ENCODE peak calls at places on chromosomes 1 and 21, in eight cellular contexts. One of them, this sample, is unnamed.

GRCh38 chr1:112956503-112957132 is 622 bp upstream of the SLC16A1 start:
- DNase-seq in NCI-H526: peak; percentile 76
- DNase-seq in RWPE2: no peak
- DNase-seq in GM03348: no peak
- DNase-seq in coronary artery: peak; percentile 78
- DNase-seq in T-cell: peak; percentile 24
- DNase-seq in GM20000: no peak
- DNase-seq in T-helper 9 cell: peak; percentile 16
- DNase-seq in this sample: no peak

GRCh38 chr1:15023976-15024375 is 129.6 kb upstream of the TMEM51 start:
- DNase-seq in NCI-H526: no peak
- DNase-seq in RWPE2: no peak
- DNase-seq in GM03348: no peak
- DNase-seq in coronary artery: no peak
- DNase-seq in T-cell: no peak
- DNase-seq in GM20000: no peak
- DNase-seq in T-helper 9 cell: no peak
- DNase-seq in this sample: no peak

GRCh38 chr1:34928066-34928864 is 1.2 kb downstream of the DLGAP3 start:
- DNase-seq in NCI-H526: peak; percentile 60
- DNase-seq in RWPE2: no peak
- DNase-seq in GM03348: no peak
- DNase-seq in coronary artery: no peak
- DNase-seq in T-cell: no peak
- DNase-seq in GM20000: no peak
- DNase-seq in T-helper 9 cell: no peak
- DNase-seq in this sample: no peak

GRCh38 chr1:231628207-231628876 is 1.8 kb downstream of the DISC1 start:
- DNase-seq in NCI-H526: no peak
- DNase-seq in RWPE2: no peak
- DNase-seq in GM03348: no peak
- DNase-seq in coronary artery: no peak
- DNase-seq in T-cell: no peak
- DNase-seq in GM20000: peak; percentile 17
- DNase-seq in T-helper 9 cell: peak; percentile 7
- DNase-seq in this sample: no peak

GRCh38 chr1:51768971-51769601 is 109.4 kb downstream of the NRDC start:
- DNase-seq in NCI-H526: peak; percentile 61
- DNase-seq in RWPE2: no peak
- DNase-seq in GM03348: peak; percentile 77
- DNase-seq in coronary artery: no peak
- DNase-seq in T-cell: peak; percentile 8
- DNase-seq in GM20000: peak; percentile 46
- DNase-seq in T-helper 9 cell: no peak
- DNase-seq in this sample: no peak

GRCh38 chr21:34865922-34866271 is 183.2 kb downstream of the RUNX1 start:
- DNase-seq in NCI-H526: no peak
- DNase-seq in RWPE2: no peak
- DNase-seq in GM03348: no peak
- DNase-seq in coronary artery: no peak
- DNase-seq in T-cell: no peak
- DNase-seq in GM20000: peak; percentile 62
- DNase-seq in T-helper 9 cell: no peak
- DNase-seq in this sample: no peak

GRCh38 chr21:45719177-45719802 is 75.8 kb downstream of the PCBP3 start:
- DNase-seq in NCI-H526: no peak
- DNase-seq in RWPE2: no peak
- DNase-seq in GM03348: no peak
- DNase-seq in coronary artery: no peak
- DNase-seq in T-cell: no peak
- DNase-seq in GM20000: no peak
- DNase-seq in T-helper 9 cell: no peak
- DNase-seq in this sample: no peak

GRCh38 chr1:241485554-241485992 is 34.0 kb downstream of the FH start:
- DNase-seq in NCI-H526: peak; percentile 18
- DNase-seq in RWPE2: no peak
- DNase-seq in GM03348: peak; percentile 7
- DNase-seq in coronary artery: no peak
- DNase-seq in T-cell: no peak
- DNase-seq in GM20000: peak; percentile 33
- DNase-seq in T-helper 9 cell: no peak
- DNase-seq in this sample: no peak

GRCh38 chr1:156356875-156357534 is 12.0 kb upstream of the RHBG start:
- DNase-seq in NCI-H526: peak; percentile 98
- DNase-seq in RWPE2: no peak
- DNase-seq in GM03348: peak; percentile 59
- DNase-seq in coronary artery: no peak
- DNase-seq in T-cell: peak; percentile 65
- DNase-seq in GM20000: peak; percentile 73
- DNase-seq in T-helper 9 cell: peak; percentile 39
- DNase-seq in this sample: no peak

GRCh38 chr1:24119859-24120756 is 8.2 kb upstream of the MYOM3 start:
- DNase-seq in NCI-H526: no peak
- DNase-seq in RWPE2: no peak
- DNase-seq in GM03348: peak; percentile 61
- DNase-seq in coronary artery: no peak
- DNase-seq in T-cell: no peak
- DNase-seq in GM20000: no peak
- DNase-seq in T-helper 9 cell: no peak
- DNase-seq in this sample: no peak

GRCh38 chr1:229582011-229582694 is 23.6 kb upstream of the ABCB10 start:
- DNase-seq in NCI-H526: no peak
- DNase-seq in RWPE2: no peak
- DNase-seq in GM03348: no peak
- DNase-seq in coronary artery: peak; percentile 84
- DNase-seq in T-cell: no peak
- DNase-seq in GM20000: no peak
- DNase-seq in T-helper 9 cell: no peak
- DNase-seq in this sample: no peak

GRCh38 chr1:193957556-193958095 is 771.2 kb upstream of the B3GALT2 start:
- DNase-seq in NCI-H526: no peak
- DNase-seq in RWPE2: no peak
- DNase-seq in GM03348: no peak
- DNase-seq in coronary artery: no peak
- DNase-seq in T-cell: no peak
- DNase-seq in GM20000: no peak
- DNase-seq in T-helper 9 cell: no peak
- DNase-seq in this sample: no peak

GRCh38 chr1:53066941-53067738 is 5.1 kb downstream of the PODN start:
- DNase-seq in NCI-H526: no peak
- DNase-seq in RWPE2: no peak
- DNase-seq in GM03348: no peak
- DNase-seq in coronary artery: peak; percentile 69
- DNase-seq in T-cell: no peak
- DNase-seq in GM20000: no peak
- DNase-seq in T-helper 9 cell: no peak
- DNase-seq in this sample: peak; percentile 68

GRCh38 chr1:223776075-223776814 is 63.9 kb downstream of the CAPN2 start:
- DNase-seq in NCI-H526: no peak
- DNase-seq in RWPE2: no peak
- DNase-seq in GM03348: peak; percentile 63
- DNase-seq in coronary artery: no peak
- DNase-seq in T-cell: no peak
- DNase-seq in GM20000: no peak
- DNase-seq in T-helper 9 cell: no peak
- DNase-seq in this sample: no peak

GRCh38 chr1:230149751-230150584 is 82.9 kb downstream of the GALNT2 start:
- DNase-seq in NCI-H526: no peak
- DNase-seq in RWPE2: no peak
- DNase-seq in GM03348: no peak
- DNase-seq in coronary artery: no peak
- DNase-seq in T-cell: no peak
- DNase-seq in GM20000: peak; percentile 57
- DNase-seq in T-helper 9 cell: no peak
- DNase-seq in this sample: no peak

GRCh38 chr1:12177999-12178441 is 11.2 kb downstream of the TNFRSF1B start:
- DNase-seq in NCI-H526: no peak
- DNase-seq in RWPE2: no peak
- DNase-seq in GM03348: peak; percentile 78
- DNase-seq in coronary artery: no peak
- DNase-seq in T-cell: peak; percentile 87
- DNase-seq in GM20000: no peak
- DNase-seq in T-helper 9 cell: peak; percentile 94
- DNase-seq in this sample: no peak

GRCh38 chr1:8439015-8439702 is 121.2 kb downstream of the SLC45A1 start:
- DNase-seq in NCI-H526: peak; percentile 84
- DNase-seq in RWPE2: no peak
- DNase-seq in GM03348: peak; percentile 91
- DNase-seq in coronary artery: no peak
- DNase-seq in T-cell: no peak
- DNase-seq in GM20000: peak; percentile 73
- DNase-seq in T-helper 9 cell: no peak
- DNase-seq in this sample: no peak

This sample was measured in chondrocyte.